ENCODE peak calls at places on chromosomes 13 and 19, in five cellular contexts. L, P, O, G and T are unnamed samples.

GRCh38 chr19:45299719-45300118 is 23.0 kb downstream of the CKM start:
- DNase-seq in L (no peak), G (no peak), P (no peak), O (no peak), T (no peak)

GRCh38 chr13:109012115-109012514 is 382.7 kb downstream of the MYO16 start:
- DNase-seq in L (no peak), P (no peak), G (no peak), O (no peak), T (no peak)

GRCh38 chr19:8688930-8689329 is 9.7 kb downstream of the ACTL9 start:
- DNase-seq in L (no peak), G (no peak), P (no peak), O (no peak), T (no peak)

GRCh38 chr19:6100284-6100915 is 9.9 kb downstream of the RFX2 start:
- DNase-seq in L (peak; percentile 55), G (no peak), O (no peak), P (no peak), T (no peak)

GRCh38 chr19:46718157-46718933 is 1.4 kb upstream of the PRKD2 start:
- DNase-seq in L (peak; percentile 87), O (peak; percentile 63), P (no peak), G (no peak), T (no peak)

GRCh38 chr13:87953381-87953780 is 282.2 kb downstream of the SLITRK5 start:
- DNase-seq in G (no peak), O (no peak), L (no peak), P (no peak), T (no peak)

GRCh38 chr19:34120846-34121639 is 51.3 kb upstream of the LSM14A start:
- DNase-seq in O (peak; percentile 56), G (peak; percentile 21), L (peak; percentile 50), P (no peak), T (no peak)

GRCh38 chr19:2549701-2550191 is 73.8 kb downstream of the GADD45B start:
- DNase-seq in O (peak; percentile 47), P (peak; percentile 90), L (no peak), G (peak; percentile 94), T (peak; percentile 81)

GRCh38 chr13:95724252-95724651 is 47.3 kb downstream of the DNAJC3 start:
- DNase-seq in O (no peak), P (no peak), G (no peak), L (no peak), T (no peak)

GRCh38 chr19:19055701-19056100 is 8.1 kb upstream of the SLC25A42 start:
- DNase-seq in O (no peak), P (no peak), G (no peak), L (no peak), T (no peak)

GRCh38 chr19:15093001-15093400 is 11.0 kb downstream of the OR1I1 start:
- DNase-seq in O (no peak), P (no peak), G (no peak), L (no peak), T (no peak)

GRCh38 chr19:55605637-55606470 is at the start of gene ZNF865:
- DNase-seq in O (peak; percentile 71), P (peak; percentile 85), L (peak; percentile 71), G (peak; percentile 67), T (peak; percentile 55)

GRCh38 chr13:46668906-46669525 is 116.0 kb downstream of the LRCH1 start:
- DNase-seq in O (no peak), L (no peak), P (no peak), G (no peak), T (no peak)

GRCh38 chr13:46665630-46666482 is 112.9 kb downstream of the LRCH1 start:
- DNase-seq in L (no peak), P (no peak), O (no peak), G (no peak), T (no peak)

GRCh38 chr13:46666727-46667456 is 113.9 kb downstream of the LRCH1 start:
- DNase-seq in O (peak; percentile 23), P (no peak), L (peak; percentile 69), G (no peak), T (no peak)

GRCh38 chr13:46668302-46668720 is 115.3 kb downstream of the LRCH1 start:
- DNase-seq in P (no peak), G (peak; percentile 66), O (peak; percentile 20), L (no peak), T (peak; percentile 36)

GRCh38 chr13:46667687-46668281 is 114.8 kb downstream of the LRCH1 start:
- DNase-seq in L (peak; percentile 93), O (no peak), P (no peak), G (no peak), T (no peak)
- H3K4me3 ChIP-seq in L (peak overlapping the region; percentile 61), O (no peak overlapping the region), P (peak overlapping the region; percentile 32), G (no peak overlapping the region), T (no peak overlapping the region)

DNA sequence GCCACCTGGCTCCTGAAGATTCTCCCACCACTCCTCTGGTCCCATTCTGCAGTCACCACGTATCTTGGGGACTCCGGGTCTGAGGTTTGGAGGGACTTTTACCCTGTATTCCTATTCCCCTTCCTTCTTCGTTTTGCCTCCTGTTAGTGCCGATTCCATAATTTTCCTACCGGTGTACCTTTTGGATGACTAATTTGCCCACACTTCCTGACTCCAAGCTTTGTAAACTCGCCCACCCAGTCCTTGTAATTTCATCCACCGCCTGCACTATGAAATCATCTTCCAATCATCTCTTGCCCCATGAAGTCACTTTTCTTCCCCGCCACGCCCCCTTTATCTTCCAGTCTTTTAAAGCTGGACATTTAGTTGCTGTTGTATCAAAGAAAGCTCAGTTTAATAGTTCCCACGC is 572 bp downstream of the UCHL3 start:
- DNase-seq in L (peak; percentile 22), P (no peak), G (no peak), O (peak; percentile 41), T (no peak)
- H3K27ac ChIP-seq in L (peak overlapping the region; percentile 69), P (peak overlapping the region; percentile 21), G (peak overlapping the region; percentile 89), O (peak overlapping the region; percentile 83), T (no peak overlapping the region)

GRCh38 chr13:43301341-43301969 is 278.1 kb downstream of the DNAJC15 start:
- DNase-seq in G (no peak), P (no peak), O (no peak), L (no peak), T (no peak)

GRCh38 chr13:43300817-43301216 is 277.4 kb downstream of the DNAJC15 start:
- DNase-seq in O (no peak), G (no peak), P (no peak), L (no peak), T (no peak)

GRCh38 chr13:43303040-43303729 is 279.8 kb downstream of the DNAJC15 start:
- DNase-seq in G (no peak), P (no peak), L (peak; percentile 54), O (peak; percentile 82), T (peak; percentile 74)

GRCh38 chr13:43297967-43298366 is 274.6 kb downstream of the DNAJC15 start:
- DNase-seq in L (no peak), O (no peak), G (no peak), P (no peak), T (no peak)

DNA sequence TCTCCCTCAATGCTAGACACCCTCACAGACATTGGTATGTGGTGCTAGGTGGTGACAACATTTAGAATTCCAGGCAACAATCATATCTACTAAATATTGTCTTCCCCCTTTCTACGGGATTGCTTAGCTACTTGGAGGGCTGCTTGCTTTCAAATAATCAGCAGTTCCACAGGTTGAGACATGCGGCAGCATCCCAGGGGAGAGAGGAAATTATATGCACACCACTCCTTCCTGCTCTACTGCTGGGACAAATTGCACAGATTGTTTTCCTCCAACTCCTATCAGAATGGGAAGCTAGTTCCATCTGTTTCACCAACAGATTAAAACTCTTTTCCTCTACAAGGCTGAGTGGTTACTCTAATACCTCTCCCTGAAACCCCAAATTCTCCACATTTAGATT is 275.4 kb downstream of the DNAJC15 start:
- DNase-seq in G (no peak), O (no peak), P (no peak), L (no peak), T (no peak)
- TF ChIP-seq CTCF in G (no peak), O (no peak), P (no peak), L (no peak), T (no peak)

DNA sequence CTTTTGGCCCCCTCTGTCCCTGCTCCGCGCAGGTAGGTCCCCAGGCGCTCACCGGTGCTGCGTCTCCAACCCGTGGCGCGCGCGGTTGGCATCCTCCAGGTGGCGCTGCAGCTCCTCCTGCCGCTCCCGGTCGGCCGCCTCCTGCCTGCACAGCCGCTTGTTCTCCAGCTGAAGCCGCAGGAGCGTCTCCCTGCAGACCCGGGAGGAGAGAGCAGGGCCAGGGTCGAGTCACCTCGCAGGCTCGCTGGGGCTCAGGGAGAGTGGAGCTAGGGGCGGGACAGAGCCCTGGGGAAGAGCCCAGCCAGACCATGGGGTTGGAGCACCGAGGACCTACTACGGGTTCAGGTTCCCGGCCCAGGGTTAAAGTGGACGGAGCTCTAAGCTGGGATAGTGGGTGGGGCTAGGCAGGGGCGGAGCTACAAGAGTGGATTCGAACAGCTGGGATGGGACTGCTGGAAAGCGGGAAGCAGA is 9.3 kb downstream of the HOOK2 start:
- DNase-seq in L (peak; percentile 65), O (peak; percentile 91), P (peak; percentile 87), G (peak; percentile 65), T (peak; percentile 69)
- H3K4me3 ChIP-seq in L (peak overlapping the region; percentile 63), O (no peak overlapping the region), P (peak overlapping the region; percentile 64), G (peak overlapping the region; percentile 20), T (peak overlapping the region; percentile 55)

GRCh38 chr13:27919934-27920676 is at the start of gene PDX1:
- DNase-seq in L (no peak), O (peak; percentile 41), P (no peak), G (no peak), T (no peak)

GRCh38 chr13:27921961-27922910 is 2.4 kb downstream of the PDX1 start:
- DNase-seq in G (no peak), P (no peak), O (no peak), L (no peak), T (no peak)

GRCh38 chr13:27919299-27919933 is 384 bp upstream of the PDX1 start:
- DNase-seq in P (no peak), G (no peak), L (no peak), O (peak; percentile 94), T (no peak)

GRCh38 chr13:27921421-27921960 is 1.7 kb downstream of the PDX1 start:
- DNase-seq in O (no peak), L (no peak), P (no peak), G (no peak), T (no peak)

DNA sequence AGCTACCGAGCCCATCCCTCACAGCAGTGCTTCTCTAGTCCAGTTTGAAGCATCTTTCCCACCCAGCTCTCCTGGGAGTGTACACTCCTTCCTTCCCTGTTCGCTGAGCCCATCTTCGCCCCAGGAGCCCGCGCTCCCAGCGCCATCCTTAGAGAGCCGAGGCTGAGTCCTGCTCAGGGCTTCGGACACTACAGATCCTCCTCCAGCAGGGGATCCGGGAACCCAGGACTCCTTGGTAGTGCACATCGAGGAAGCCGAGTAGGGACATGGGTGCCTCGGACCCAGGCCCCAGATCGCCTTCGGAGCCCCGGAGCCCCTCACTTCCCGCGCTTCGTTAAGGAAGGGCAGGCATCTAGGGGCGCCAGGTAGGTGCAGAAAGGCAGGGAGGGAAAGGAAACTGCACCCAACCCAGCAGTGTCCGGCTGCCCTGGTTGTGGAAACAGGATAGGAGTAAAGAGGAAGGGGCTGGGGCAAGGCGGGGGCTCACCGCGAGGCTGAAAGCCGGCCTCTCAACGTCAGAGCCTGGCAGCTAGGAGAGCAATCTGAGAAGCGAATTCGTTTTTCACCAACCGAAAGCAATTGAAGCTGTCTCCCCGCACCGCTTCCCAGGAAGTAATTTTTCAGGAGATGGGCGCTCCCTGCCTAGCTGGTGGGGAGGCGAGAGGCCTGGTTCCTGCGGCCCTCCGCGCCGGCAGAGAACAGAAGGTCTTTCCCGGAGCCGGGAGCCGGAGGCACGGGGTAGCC is 1.0 kb downstream of the PDX1 start:
- DNase-seq in P (no peak), G (no peak), O (peak; percentile 33), L (no peak), T (no peak)
- H3K27ac ChIP-seq in P (no peak overlapping the region), G (no peak overlapping the region), O (peak overlapping the region; percentile 91), L (no peak overlapping the region), T (no peak overlapping the region)

GRCh38 chr19:32324631-32325215 is 20.7 kb upstream of the ZNF507 start:
- DNase-seq in O (no peak), L (peak; percentile 45), G (no peak), P (no peak), T (no peak)
- TF ChIP-seq CTCF in O (no peak), L (peak; percentile 32), G (no peak), P (no peak), T (peak; percentile 39)